ENCODE peak calls at places on chromosomes 1 and 21, in four cellular contexts. B is GM12878, K is HepG2, F is K562. O is an unnamed sample.

GRCh38 chr1:231216515-231216914 is 24.5 kb upstream of the GNPAT start:
- DNase-seq in K (no peak), F (no peak), B (no peak), O (no peak)

GRCh38 chr1:175145899-175146298 is 46.7 kb downstream of the KIAA0040 start:
- DNase-seq in F (no peak), K (peak; percentile 29), B (no peak), O (no peak)

GRCh38 chr1:7555391-7556185 is 215.5 kb upstream of the VAMP3 start:
- DNase-seq in K (no peak), F (no peak), B (no peak), O (no peak)

GRCh38 chr1:29912413-29912812 is 676.1 kb downstream of the PTPRU start:
- DNase-seq in K (peak; percentile 8), F (no peak), B (no peak), O (peak; percentile 54)

GRCh38 chr21:20739421-20739820 is 258.8 kb upstream of the NCAM2 start:
- DNase-seq in B (no peak), K (no peak), F (peak; percentile 6), O (no peak)

GRCh38 chr1:173436831-173437428 is 40.2 kb upstream of the PRDX6 start:
- DNase-seq in F (no peak), B (no peak), K (no peak), O (no peak)

GRCh38 chr1:218991089-218991488 is 182.6 kb upstream of the LYPLAL1 start:
- DNase-seq in B (no peak), K (no peak), F (no peak), O (no peak)

GRCh38 chr1:156154317-156154749 is 948 bp downstream of the SEMA4A start:
- DNase-seq in F (no peak), B (peak; percentile 81), K (no peak), O (no peak)

GRCh38 chr1:86648255-86648654 is 56.1 kb upstream of the SH3GLB1 start:
- DNase-seq in K (no peak), F (no peak), B (no peak), O (peak; percentile 80)

GRCh38 chr1:12614402-12615165 is 3.4 kb downstream of the DHRS3 start:
- DNase-seq in F (no peak), B (no peak), K (peak; percentile 87), O (no peak)

DNA sequence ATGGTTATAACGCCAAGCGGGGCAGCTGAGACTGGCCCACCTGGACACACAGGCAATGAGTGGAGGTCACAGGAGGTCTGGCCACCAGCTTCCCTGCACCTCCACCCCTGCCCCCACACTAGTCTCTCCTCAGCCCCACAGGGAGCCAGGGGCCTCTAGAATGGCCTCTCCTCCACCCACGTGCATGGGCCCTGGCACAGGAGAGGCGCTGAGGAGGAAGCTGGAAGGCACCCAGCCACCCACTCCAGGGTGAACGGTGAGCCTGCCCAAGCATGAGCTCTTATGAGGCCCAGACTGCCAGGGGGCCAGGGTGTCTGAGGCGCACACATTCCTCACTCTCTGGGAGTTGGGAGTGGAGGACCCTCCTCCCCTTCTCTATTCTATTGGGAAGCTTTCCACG is 22.2 kb downstream of the LRP8 start:
- DNase-seq in F (no peak), K (no peak), B (no peak), O (no peak)
- TF ChIP-seq BHLHE40 in F (no peak), K (no peak), B (no peak), O (no peak)

GRCh38 chr1:20426371-20426770 is 59.6 kb downstream of the CAMK2N1 start:
- DNase-seq in B (no peak), K (no peak), F (no peak), O (no peak)
- H2AFZ ChIP-seq in B (no peak overlapping the region), K (no peak overlapping the region), F (no peak overlapping the region), O (peak overlapping the region; percentile 95)

DNA sequence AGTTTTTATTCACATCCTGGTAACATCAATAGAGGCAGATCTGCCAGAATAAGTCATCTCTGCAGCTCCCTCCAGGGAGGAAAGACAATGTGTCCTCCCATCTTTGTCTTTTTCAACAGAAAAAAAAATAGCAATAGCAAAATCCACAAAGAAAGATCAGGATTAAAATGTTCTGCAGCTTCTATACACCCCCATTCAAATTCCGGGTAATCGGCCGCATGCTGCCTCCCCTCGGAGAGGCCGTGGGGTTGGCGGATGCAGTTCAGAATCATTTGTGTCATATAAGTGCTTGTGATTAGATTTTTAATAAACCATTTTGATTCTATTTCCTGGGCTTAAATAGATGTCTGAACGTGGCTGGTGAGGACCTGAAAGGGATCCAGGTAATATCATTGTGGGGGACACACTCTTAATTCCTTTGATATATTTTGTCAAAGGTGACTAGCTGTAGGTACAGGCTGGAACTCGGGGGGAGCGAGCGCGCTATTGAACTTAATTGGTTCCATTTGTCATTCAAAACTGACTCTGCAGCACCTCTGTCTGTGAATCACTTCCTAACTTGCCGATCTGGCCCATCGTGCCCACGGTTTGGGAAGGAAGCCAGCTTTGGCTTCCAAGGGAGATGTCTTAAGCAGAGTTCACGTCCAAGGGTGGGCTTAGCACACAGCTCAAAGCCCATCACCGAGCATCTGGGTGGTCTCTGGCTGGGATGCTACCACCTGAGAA is 85.6 kb upstream of the ARHGEF16 start:
- DNase-seq in F (no peak), B (no peak), K (no peak), O (no peak)
- TF ChIP-seq BHLHE40 in F (no peak), B (no peak), K (no peak), O (no peak)

GRCh38 chr1:59831529-59831928 is 16.8 kb downstream of the HOOK1 start:
- DNase-seq in K (no peak), F (no peak), B (no peak), O (no peak)
- H2AFZ ChIP-seq in K (no peak overlapping the region), F (no peak overlapping the region), B (no peak overlapping the region), O (no peak overlapping the region)